ENCODE peak calls at places on chromosomes 1 and 21, in eight cellular contexts. L is psoas muscle; V is mammary epithelial cell; C is left ventricle myocardium inferior; O is GM10248; W is GM13977; S is CD4-positive, alpha-beta T cell; Q is endothelial cell. A is an unnamed sample.

GRCh38 chr1:172959578-172959977 is 91.2 kb downstream of the TNFSF18 start:
- DNase-seq in L (no peak), V (no peak), C (no peak), O (no peak), W (no peak), S (no peak), Q (no peak), A (no peak)

GRCh38 chr1:116666747-116667576 is 571 bp downstream of the IGSF3 start:
- DNase-seq in L (no peak), V (no peak), C (no peak), O (peak; percentile 35), W (peak; percentile 58), S (no peak), Q (peak; percentile 11), A (no peak)

GRCh38 chr1:201248721-201249559 is 34.4 kb upstream of the PKP1 start:
- DNase-seq in L (no peak), V (no peak), C (no peak), O (no peak), W (no peak), S (no peak), Q (no peak), A (no peak)

GRCh38 chr1:240189386-240189989 is 97.8 kb downstream of the FMN2 start:
- DNase-seq in L (no peak), V (peak; percentile 25), C (no peak), O (peak; percentile 37), W (peak; percentile 31), S (no peak), Q (peak; percentile 44), A (peak; percentile 47)

GRCh38 chr1:39720094-39720999 is 18.3 kb upstream of the PPIE start:
- DNase-seq in L (no peak), V (peak; percentile 44), C (no peak), O (peak; percentile 47), W (peak; percentile 43), S (no peak), Q (no peak), A (no peak)

GRCh38 chr1:203996126-203996525 is 76.8 kb upstream of the SOX13 start:
- DNase-seq in L (no peak), V (no peak), C (no peak), O (no peak), W (no peak), S (no peak), Q (no peak), A (peak; percentile 45)

GRCh38 chr1:198157847-198158765 is 1.3 kb downstream of the NEK7 start:
- DNase-seq in L (no peak), V (peak; percentile 37), C (no peak), O (peak; percentile 12), W (peak; percentile 25), S (no peak), Q (no peak), A (peak; percentile 12)

GRCh38 chr1:173355281-173356031 is 121.7 kb upstream of the PRDX6 start:
- DNase-seq in L (no peak), V (no peak), C (no peak), O (peak; percentile 27), W (peak; percentile 24), S (no peak), Q (no peak), A (no peak)

GRCh38 chr1:211687462-211688215 is 12.2 kb upstream of the NEK2 start:
- DNase-seq in L (no peak), V (no peak), C (no peak), O (no peak), W (no peak), S (no peak), Q (no peak), A (no peak)

GRCh38 chr1:117095237-117095636 is 26.3 kb downstream of the TRIM45 start:
- DNase-seq in L (no peak), V (no peak), C (no peak), O (no peak), W (no peak), S (no peak), Q (no peak), A (no peak)

GRCh38 chr21:41674433-41674832 is 92.4 kb downstream of the RIPK4 start:
- DNase-seq in L (no peak), V (no peak), C (no peak), O (no peak), W (no peak), S (no peak), Q (no peak), A (no peak)

GRCh38 chr1:227572752-227573151 is 9.4 kb downstream of the ZNF678 start:
- DNase-seq in L (no peak), V (no peak), C (no peak), O (no peak), W (no peak), S (no peak), Q (no peak), A (no peak)

GRCh38 chr1:28259935-28260802 is 851 bp downstream of the SESN2 start:
- DNase-seq in L (peak; percentile 78), V (peak; percentile 87), C (peak; percentile 79), O (peak; percentile 31), W (peak; percentile 40), S (no peak), Q (peak; percentile 81), A (peak; percentile 84)

GRCh38 chr1:25774921-25775774 is 24.8 kb upstream of the SELENON start:
- DNase-seq in L (no peak), V (no peak), C (no peak), O (peak; percentile 58), W (no peak), S (peak; percentile 83), Q (no peak), A (no peak)

GRCh38 chr1:85025940-85026339 is 22.4 kb downstream of the MCOLN3 start:
- DNase-seq in L (no peak), V (no peak), C (no peak), O (no peak), W (no peak), S (no peak), Q (no peak), A (no peak)

GRCh38 chr1:85030536-85030935 is 17.8 kb downstream of the MCOLN3 start:
- DNase-seq in L (no peak), V (no peak), C (no peak), O (no peak), W (no peak), S (no peak), Q (no peak), A (no peak)

GRCh38 chr1:85022700-85023099 is 25.6 kb downstream of the MCOLN3 start:
- DNase-seq in L (no peak), V (no peak), C (no peak), O (no peak), W (no peak), S (no peak), Q (no peak), A (no peak)

GRCh38 chr1:85024736-85025135 is 23.6 kb downstream of the MCOLN3 start:
- DNase-seq in L (no peak), V (no peak), C (no peak), O (no peak), W (no peak), S (no peak), Q (no peak), A (no peak)

DNA sequence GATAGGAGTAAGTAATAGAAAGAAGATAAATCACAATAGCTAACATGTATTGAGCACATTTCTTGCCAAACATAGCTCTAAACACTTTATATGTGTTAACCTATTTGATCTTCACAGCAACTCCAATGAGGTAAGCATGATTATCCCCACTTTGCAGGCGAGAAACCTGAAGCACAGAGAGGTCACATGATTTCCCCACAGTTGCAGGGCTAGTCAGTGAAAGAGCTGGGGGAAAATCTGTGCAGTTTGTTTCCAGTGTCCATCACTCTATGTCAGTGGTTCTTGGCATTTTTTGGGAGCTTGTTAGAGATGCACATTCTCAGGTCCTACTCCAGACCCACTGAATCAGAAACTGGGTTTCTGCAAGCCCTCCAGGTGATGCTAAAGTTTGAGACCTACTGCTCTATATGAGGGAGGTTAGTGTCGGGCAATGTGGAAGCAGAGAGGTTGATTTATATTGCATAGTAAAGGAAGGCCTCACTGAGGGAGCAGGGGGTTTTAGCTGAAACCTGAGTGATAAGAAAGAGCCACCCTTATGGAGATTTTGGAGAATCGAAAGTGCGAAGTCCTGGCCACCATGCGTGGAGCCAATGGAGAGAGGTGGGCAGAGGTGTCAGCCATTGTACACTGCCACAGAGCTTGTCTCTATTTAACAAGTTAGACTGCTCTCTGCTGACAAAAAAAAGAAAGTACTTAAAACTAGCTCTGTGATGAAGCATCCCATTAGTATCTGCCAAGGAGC is 20.9 kb downstream of the MCOLN3 start:
- DNase-seq in L (no peak), V (no peak), C (no peak), O (peak; percentile 35), W (peak; percentile 20), S (no peak), Q (no peak), A (no peak)
- TF ChIP-seq CTCF in L (no peak), V (peak; percentile 21), C (no peak), O (peak; percentile 32), W (peak; percentile 40), S (no peak), Q (no peak), A (no peak)

DNA sequence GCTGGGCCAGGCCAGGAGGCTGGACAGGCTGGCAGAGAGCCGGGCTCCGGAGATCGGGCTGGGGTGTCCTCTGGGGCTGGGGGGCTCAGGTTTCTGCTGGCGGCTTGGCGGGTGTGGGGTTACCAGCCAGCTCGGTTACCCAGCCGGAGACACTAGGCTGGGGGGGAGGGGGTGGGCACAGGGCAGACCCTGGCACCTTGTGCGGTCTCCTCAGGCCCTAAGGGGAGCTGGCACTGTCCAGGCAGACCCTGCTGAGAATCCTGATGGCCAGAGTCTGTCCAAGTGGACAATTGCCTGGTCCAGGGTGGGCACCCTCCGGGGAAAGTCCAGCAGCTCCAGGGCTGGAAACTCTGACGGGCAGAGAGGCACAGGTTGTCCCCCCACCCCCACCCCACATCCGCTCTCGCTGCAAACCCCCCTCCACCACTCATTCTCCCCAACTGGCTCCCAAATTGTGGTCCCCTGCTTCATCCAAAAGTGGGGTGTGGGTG is 6.7 kb downstream of the ZBTB7B start:
- DNase-seq in L (no peak), V (no peak), C (no peak), O (no peak), W (no peak), S (no peak), Q (no peak), A (no peak)
- TF ChIP-seq CTCF in L (no peak), V (no peak), C (no peak), O (no peak), W (no peak), S (no peak), Q (no peak), A (no peak)

GRCh38 chr21:34688145-34688544 is 19.4 kb downstream of the CLIC6 start:
- DNase-seq in L (no peak), V (no peak), C (no peak), O (no peak), W (no peak), S (no peak), Q (peak; percentile 71), A (no peak)
- TF ChIP-seq CTCF in L (no peak), V (no peak), C (no peak), O (peak; percentile 39), W (peak; percentile 56), S (no peak), Q (peak; percentile 42), A (no peak)

DNA sequence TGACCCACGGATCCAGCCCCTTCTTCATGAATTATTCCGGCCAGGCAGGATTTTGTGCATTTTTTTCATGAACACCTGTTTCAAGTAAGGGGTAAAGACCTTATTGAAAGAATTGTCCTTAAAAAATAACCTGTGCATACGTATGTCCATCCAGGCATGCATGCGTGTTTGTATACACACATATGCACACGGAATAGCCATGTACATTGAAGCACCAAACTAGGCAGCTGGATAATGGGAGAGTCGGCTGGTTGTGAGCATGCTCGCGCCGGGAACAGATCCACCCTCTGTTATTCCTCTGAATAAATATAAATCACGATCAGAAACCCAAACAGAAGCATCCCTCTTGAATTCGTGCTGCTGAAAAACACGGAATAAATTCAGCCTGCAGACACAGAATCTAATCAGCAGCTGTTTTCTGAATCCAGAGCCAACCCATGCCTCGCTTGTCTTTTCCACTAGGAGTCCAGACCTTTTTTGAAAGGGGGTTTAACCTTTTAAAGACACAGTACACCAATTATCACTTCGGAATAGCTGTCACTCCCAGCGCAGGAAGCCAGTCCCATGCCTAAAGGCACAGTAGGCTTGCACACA is at the start of gene HIVEP3:
- DNase-seq in L (no peak), V (peak; percentile 39), C (no peak), O (no peak), W (no peak), S (no peak), Q (no peak), A (no peak)
- TF ChIP-seq CTCF in L (peak; percentile 27), V (peak; percentile 31), C (peak; percentile 48), O (no peak), W (no peak), S (no peak), Q (no peak), A (no peak)

A was measured in nephron progenitor cell.